ENCODE peak calls at places on chromosomes 16 and 17, in six cellular contexts. H is IMR-90, R is H9, P is mesenchymal stem cell, G is neuronal stem cell, O is H1. C is an unnamed sample.
A peak's percentile ranks its signal among the peaks of the same experiment; 100 is the strongest.

GRCh38 chr17:79990051-79990592 is 45.5 kb downstream of the TBC1D16 start:
- DNase-seq in O (no peak), R (no peak), P (no peak), G (no peak), H (no peak), C (no peak)

GRCh38 chr17:8900626-8901585 is 33.4 kb upstream of the PIK3R6 start:
- DNase-seq in G (no peak), R (peak; percentile 36), H (no peak), O (no peak), P (no peak), C (no peak)

GRCh38 chr17:65797101-65797500 is 235.7 kb upstream of the AXIN2 start:
- DNase-seq in P (no peak), G (no peak), R (no peak), H (peak; percentile 4), O (no peak), C (peak; percentile 89)

GRCh38 chr16:10840703-10841102 is 22.1 kb upstream of the TVP23A start:
- DNase-seq in G (no peak), O (no peak), R (no peak), P (no peak), H (no peak), C (no peak)

GRCh38 chr17:38751144-38751802 is 1.3 kb upstream of the PSMB3 start:
- DNase-seq in G (peak; percentile 53), H (peak; percentile 21), O (no peak), P (no peak), R (no peak), C (no peak)

GRCh38 chr16:58020628-58021521 is 4.7 kb upstream of the MMP15 start:
- DNase-seq in P (peak; percentile 64), R (no peak), O (peak; percentile 86), G (no peak), H (peak; percentile 43), C (peak; percentile 65)

GRCh38 chr17:61617261-61617660 is 26.2 kb upstream of the NACA2 start:
- DNase-seq in R (no peak), H (peak; percentile 9), O (no peak), P (no peak), G (no peak), C (no peak)

GRCh38 chr16:17283022-17283421 is 187.7 kb downstream of the XYLT1 start:
- DNase-seq in O (no peak), R (no peak), H (no peak), G (no peak), P (no peak), C (no peak)

GRCh38 chr16:50393461-50394214 is 24.9 kb upstream of the BRD7 start:
- DNase-seq in P (no peak), H (no peak), G (no peak), O (no peak), R (no peak), C (no peak)

GRCh38 chr17:71548540-71549190 is 572.2 kb upstream of the SOX9 start:
- DNase-seq in H (peak; percentile 11), O (no peak), P (no peak), R (no peak), G (no peak), C (no peak)

GRCh38 chr17:47978324-47978723 is 7.4 kb downstream of the CDK5RAP3 start:
- DNase-seq in H (peak; percentile 54), R (peak; percentile 87), O (peak; percentile 83), G (no peak), P (peak; percentile 63), C (no peak)

GRCh38 chr16:88380619-88381018 is 2.1 kb upstream of the ZNF469 start:
- DNase-seq in O (no peak), R (no peak), P (no peak), G (no peak), H (no peak), C (no peak)

GRCh38 chr17:76700627-76701470 is 9.9 kb downstream of the MXRA7 start:
- DNase-seq in G (no peak), H (peak; percentile 93), O (no peak), P (peak; percentile 94), R (no peak), C (peak; percentile 97)

GRCh38 chr17:50264263-50265113 is 9.8 kb upstream of the TMEM92 start:
- DNase-seq in R (peak; percentile 75), O (peak; percentile 63), G (no peak), P (peak; percentile 43), H (peak; percentile 51), C (no peak)

GRCh38 chr16:12002447-12003006 is 26.0 kb downstream of the SNX29 start:
- DNase-seq in H (peak; percentile 75), G (no peak), O (no peak), R (no peak), P (peak; percentile 96), C (peak; percentile 42)

GRCh38 chr17:3962217-3963069 is 1.8 kb downstream of the ATP2A3 start:
- DNase-seq in R (no peak), H (no peak), P (no peak), O (no peak), G (no peak), C (no peak)

GRCh38 chr17:65243838-65244237 is 106.7 kb downstream of the RGS9 start:
- DNase-seq in O (no peak), R (peak; percentile 69), G (peak; percentile 48), H (peak; percentile 24), P (no peak), C (no peak)

GRCh38 chr16:7431723-7432122 is 99.1 kb downstream of the RBFOX1 start:
- DNase-seq in G (no peak), O (no peak), R (peak; percentile 28), H (no peak), P (no peak), C (no peak)

GRCh38 chr17:62800580-62800979 is 7.5 kb downstream of the MARCHF10 start:
- DNase-seq in P (peak; percentile 80), H (peak; percentile 63), O (peak; percentile 41), G (no peak), R (peak; percentile 72), C (peak; percentile 94)

GRCh38 chr16:89093602-89094251 is at the start of gene ACSF3:
- DNase-seq in H (peak; percentile 41), G (peak; percentile 40), O (peak; percentile 71), R (no peak), P (peak; percentile 37), C (no peak)

GRCh38 chr17:10067446-10068143 is 130.8 kb downstream of the GAS7 start:
- DNase-seq in G (no peak), P (no peak), H (no peak), O (no peak), R (no peak), C (peak; percentile 52)

GRCh38 chr17:52148288-52148968 is 10.1 kb downstream of the CA10 start:
- DNase-seq in R (no peak), H (no peak), O (no peak), P (no peak), G (no peak), C (no peak)

GRCh38 chr16:21501869-21502667 is 97.3 kb upstream of the METTL9 start:
- DNase-seq in O (peak; percentile 96), G (peak; percentile 91), R (peak; percentile 99), P (peak; percentile 95), H (peak; percentile 97), C (peak; percentile 97)

GRCh38 chr16:1556254-1556653 is 22.8 kb downstream of the TMEM204 start:
- DNase-seq in H (no peak), G (no peak), R (no peak), P (no peak), O (no peak), C (no peak)

GRCh38 chr17:5832886-5833285 is 237.3 kb upstream of the WSCD1 start:
- DNase-seq in P (peak; percentile 84), R (peak; percentile 29), H (peak; percentile 83), O (no peak), G (peak; percentile 15), C (no peak)

GRCh38 chr16:46638947-46639925 is 18.1 kb upstream of the SHCBP1 start:
- DNase-seq in G (no peak), P (peak; percentile 22), O (no peak), H (peak; percentile 73), R (no peak), C (no peak)

GRCh38 chr17:61504697-61505096 is 52.5 kb downstream of the TBX4 start:
- DNase-seq in O (no peak), G (no peak), H (peak; percentile 96), P (peak; percentile 41), R (no peak), C (peak; percentile 26)

GRCh38 chr17:20071824-20072691 is 62.9 kb downstream of the SPECC1 start:
- DNase-seq in H (no peak), P (no peak), R (no peak), O (no peak), G (no peak), C (no peak)

GRCh38 chr17:75881678-75882454 is 3.5 kb upstream of the TRIM47 start:
- DNase-seq in O (no peak), P (no peak), H (no peak), R (no peak), G (no peak), C (no peak)

GRCh38 chr17:1298616-1299015 is 19.2 kb downstream of the TRARG1 start:
- DNase-seq in H (no peak), G (no peak), R (peak; percentile 84), P (peak; percentile 3), O (peak; percentile 73), C (no peak)

GRCh38 chr17:60602385-60602742 is 2.4 kb downstream of the PPM1D start:
- DNase-seq in H (no peak), O (peak; percentile 39), R (no peak), P (peak; percentile 48), G (no peak), C (no peak)

GRCh38 chr17:78637643-78638042 is 60.4 kb upstream of the DNAH17 start:
- DNase-seq in O (no peak), H (no peak), G (no peak), P (no peak), R (no peak), C (no peak)
- H4K91ac ChIP-seq in O (no peak overlapping the region), H (no peak overlapping the region), G (no peak overlapping the region), P (no peak overlapping the region), R (no peak overlapping the region), C (no peak overlapping the region)

GRCh38 chr16:52386694-52387093 is 160.2 kb downstream of the TOX3 start:
- DNase-seq in R (no peak), G (no peak), O (no peak), P (no peak), H (no peak), C (no peak)

GRCh38 chr16:52383071-52383470 is 163.9 kb downstream of the TOX3 start:
- DNase-seq in O (no peak), G (no peak), P (no peak), R (no peak), H (no peak), C (no peak)

GRCh38 chr16:52389045-52389444 is 157.9 kb downstream of the TOX3 start:
- DNase-seq in O (no peak), R (no peak), P (no peak), G (no peak), H (no peak), C (no peak)

GRCh38 chr16:52383640-52384292 is 163.2 kb downstream of the TOX3 start:
- DNase-seq in R (no peak), G (no peak), O (no peak), H (no peak), P (no peak), C (no peak)

GRCh38 chr16:52384378-52384777 is 162.6 kb downstream of the TOX3 start:
- DNase-seq in P (no peak), H (no peak), G (no peak), R (no peak), O (no peak), C (no peak)
- H4K91ac ChIP-seq in P (no peak overlapping the region), H (no peak overlapping the region), G (no peak overlapping the region), R (no peak overlapping the region), O (no peak overlapping the region), C (no peak overlapping the region)

GRCh38 chr17:13171790-13172189 is 154.0 kb upstream of the ELAC2 start:
- DNase-seq in G (no peak), R (no peak), P (no peak), H (no peak), O (no peak), C (no peak)
- H4K91ac ChIP-seq in G (no peak overlapping the region), R (no peak overlapping the region), P (no peak overlapping the region), H (no peak overlapping the region), O (no peak overlapping the region), C (no peak overlapping the region)

GRCh38 chr16:67676939-67677338 is 10.3 kb downstream of the C16orf86 start:
- DNase-seq in G (no peak), R (no peak), P (no peak), H (no peak), O (no peak), C (no peak)
- H4K91ac ChIP-seq in G (no peak overlapping the region), R (no peak overlapping the region), P (no peak overlapping the region), H (no peak overlapping the region), O (no peak overlapping the region), C (peak overlapping the region; percentile 70)